ENCODE peak calls at places on chromosomes 7 and 10, in seven cellular contexts. K is breast epithelium, G is endothelial cell of umbilical vein, A is suprapubic skin, J is transverse colon, C is IMR-90, S is tibial nerve. P is an unnamed sample.

GRCh38 chr10:43371418-43371817 is at the start of gene FXYD4:
- DNase-seq in K (no peak), A (no peak), S (no peak), C (no peak), G (no peak), J (peak; percentile 74), P (no peak)

GRCh38 chr10:110460111-110460809 is 37.4 kb upstream of the DUSP5 start:
- DNase-seq in C (peak; percentile 34), J (peak; percentile 42), S (no peak), K (peak; percentile 71), A (peak; percentile 71), G (peak; percentile 55), P (no peak)

GRCh38 chr7:64551375-64552142 is 11.3 kb downstream of the ZNF680 start:
- DNase-seq in C (no peak), S (no peak), K (no peak), G (no peak), A (no peak), J (no peak), P (no peak)

GRCh38 chr10:95742529-95742884 is 13.5 kb upstream of the ENTPD1 start:
- DNase-seq in K (no peak), S (peak; percentile 16), G (peak; percentile 96), J (peak; percentile 52), C (peak; percentile 5), A (no peak), P (no peak)

GRCh38 chr7:135976312-135977019 is 693 bp downstream of the MTPN start:
- DNase-seq in C (peak; percentile 1), K (no peak), J (peak; percentile 22), G (peak; percentile 25), A (no peak), S (no peak), P (no peak)

GRCh38 chr10:45432700-45433472 is 58.9 kb downstream of the ALOX5 start:
- DNase-seq in J (no peak), K (no peak), G (no peak), C (no peak), A (peak; percentile 39), S (no peak), P (no peak)

GRCh38 chr7:2864999-2865670 is 21.0 kb upstream of the GNA12 start:
- DNase-seq in K (peak; percentile 65), C (peak; percentile 74), G (peak; percentile 66), A (peak; percentile 90), S (peak; percentile 85), J (peak; percentile 75), P (no peak)

GRCh38 chr7:82677493-82677892 is 233.9 kb upstream of the CACNA2D1 start:
- DNase-seq in A (no peak), C (peak; percentile 43), S (no peak), K (no peak), G (no peak), J (peak; percentile 11), P (no peak)

GRCh38 chr10:98391578-98391991 is 23.4 kb downstream of the PYROXD2 start:
- DNase-seq in J (no peak), S (peak; percentile 45), G (no peak), A (no peak), K (no peak), C (peak; percentile 49), P (peak; percentile 36)

GRCh38 chr10:103781329-103782061 is 73.9 kb downstream of the SH3PXD2A start:
- DNase-seq in C (peak; percentile 99), A (no peak), J (peak; percentile 67), S (no peak), K (no peak), G (peak; percentile 22), P (no peak)

GRCh38 chr7:96061844-96062243 is 260.1 kb downstream of the SLC25A13 start:
- DNase-seq in G (no peak), K (no peak), A (no peak), S (no peak), C (no peak), J (no peak), P (no peak)

GRCh38 chr7:54796150-54796549 is 37.1 kb upstream of the SEC61G start:
- DNase-seq in G (no peak), S (peak; percentile 47), K (no peak), C (peak; percentile 20), J (no peak), A (no peak), P (no peak)

GRCh38 chr10:4344544-4344994 is 481.4 kb upstream of the AKR1E2 start:
- DNase-seq in G (no peak), C (peak; percentile 100), K (peak; percentile 57), A (peak; percentile 89), S (peak; percentile 56), J (peak; percentile 24), P (peak; percentile 95)

GRCh38 chr10:102718220-102718619 is 3.8 kb downstream of the SFXN2 start:
- DNase-seq in A (no peak), C (peak; percentile 80), S (no peak), K (no peak), G (peak; percentile 29), J (no peak), P (no peak)

GRCh38 chr10:42974693-42975002 is 102.2 kb upstream of the RET start:
- DNase-seq in C (no peak), J (no peak), S (no peak), K (peak; percentile 19), G (no peak), A (peak; percentile 33), P (peak; percentile 68)

GRCh38 chr7:82481499-82482097 is 38.0 kb upstream of the CACNA2D1 start:
- DNase-seq in A (no peak), G (peak; percentile 47), J (no peak), S (no peak), C (peak; percentile 43), K (no peak), P (no peak)

DNA sequence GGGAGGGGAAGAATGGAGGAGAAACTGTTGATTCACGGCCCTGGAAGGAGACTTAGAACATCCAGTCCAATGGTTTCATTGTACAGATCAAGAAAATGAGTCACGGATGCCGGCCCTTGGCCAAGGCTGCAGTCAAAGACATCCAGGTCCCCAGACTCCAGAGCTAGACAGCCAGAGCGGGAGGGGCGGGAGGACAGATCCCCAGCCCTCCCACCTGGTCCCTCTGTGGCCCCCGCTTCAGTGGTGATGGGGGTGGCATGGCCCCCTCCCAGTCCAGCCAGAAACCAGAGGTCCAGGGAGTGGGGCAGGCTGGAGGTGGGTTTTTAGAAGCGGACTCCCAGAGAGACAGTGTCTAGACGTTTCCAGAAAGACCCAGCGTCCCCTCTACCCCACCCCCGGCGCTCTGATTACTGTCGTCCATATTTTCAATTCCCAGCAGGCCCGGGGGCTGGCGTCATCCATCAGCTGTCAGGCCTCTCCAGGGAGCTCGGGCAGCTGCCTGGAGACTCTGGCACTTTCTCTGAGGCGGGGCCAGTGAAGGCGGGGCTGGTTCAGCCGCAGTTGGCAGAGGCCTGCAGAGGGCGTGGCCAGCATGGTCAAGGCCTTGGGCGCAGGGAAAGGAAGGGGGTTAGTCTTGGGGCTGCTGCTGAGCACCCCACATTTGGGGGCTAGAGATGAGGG is 8.0 kb upstream of the HSPB1 start:
- DNase-seq in C (peak; percentile 93), A (peak; percentile 98), K (peak; percentile 96), J (peak; percentile 96), G (peak; percentile 97), S (peak; percentile 97), P (peak; percentile 96)
- H3K4me3 ChIP-seq in C (peak overlapping the region; percentile 32), A (peak overlapping the region; percentile 35), K (peak overlapping the region; percentile 54), J (peak overlapping the region; percentile 17), G (no peak overlapping the region), S (peak overlapping the region; percentile 43), P (no peak overlapping the region)

GRCh38 chr10:78035025-78035424 is 1.4 kb downstream of the RPS24 start:
- DNase-seq in A (no peak), S (no peak), C (peak; percentile 28), K (no peak), J (no peak), G (peak; percentile 40), P (no peak)

GRCh38 chr10:78033623-78034470 is at the start of gene RPS24:
- DNase-seq in K (peak; percentile 92), C (peak; percentile 98), J (peak; percentile 96), G (peak; percentile 98), A (peak; percentile 96), S (peak; percentile 96), P (peak; percentile 98)

GRCh38 chr10:78025685-78026364 is 3.5 kb downstream of the POLR3A start:
- DNase-seq in S (no peak), J (no peak), K (no peak), C (peak; percentile 79), A (no peak), G (peak; percentile 77), P (no peak)

GRCh38 chr10:78028438-78029293 is 649 bp downstream of the POLR3A start:
- DNase-seq in C (peak; percentile 57), G (peak; percentile 62), A (no peak), K (no peak), S (no peak), J (peak; percentile 20), P (no peak)

DNA sequence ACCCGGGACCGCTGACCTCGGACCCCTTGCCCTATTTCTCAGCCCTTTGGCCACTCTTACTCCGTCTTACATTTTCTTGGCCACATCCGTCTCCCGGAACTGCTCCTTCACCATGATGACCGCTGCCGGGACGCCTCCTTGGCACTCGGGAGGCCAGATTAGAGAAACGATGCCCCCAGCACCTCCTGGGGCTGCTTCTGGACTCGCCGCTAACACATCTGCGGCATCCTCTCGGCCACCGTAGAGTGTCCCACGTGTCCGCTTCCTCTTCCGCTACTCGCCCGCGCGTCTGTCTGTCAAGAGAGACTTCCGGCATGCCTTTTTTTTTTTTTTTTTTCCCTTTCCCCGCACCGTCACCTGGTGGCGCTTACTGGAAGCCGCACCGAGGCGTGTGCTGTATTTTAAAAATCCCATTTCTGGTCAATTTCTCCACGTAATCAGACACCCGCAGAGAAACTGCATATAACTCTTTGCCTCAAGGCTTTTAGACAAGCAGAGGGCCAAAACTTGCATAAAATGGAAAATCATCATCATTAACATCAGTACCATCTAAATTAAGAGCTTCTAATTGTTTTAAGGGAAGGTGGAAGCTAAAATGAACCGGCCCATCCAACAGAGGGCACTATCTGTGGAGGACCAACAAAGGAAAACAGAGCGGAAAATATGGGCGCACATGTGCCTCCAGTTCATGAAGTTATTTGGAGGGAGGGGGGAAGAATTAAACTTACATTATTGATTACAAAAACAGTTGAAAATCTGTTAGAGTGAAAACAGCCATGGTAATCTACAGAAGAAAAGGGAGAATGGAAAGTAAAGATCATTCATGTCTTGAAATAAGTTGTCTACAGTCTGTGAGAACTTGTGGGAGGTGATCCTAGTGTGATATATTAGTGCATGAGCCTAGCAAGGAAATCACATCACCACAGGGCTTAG is at the start of gene POLR3A:
- DNase-seq in C (peak; percentile 99), A (peak; percentile 97), J (peak; percentile 96), G (peak; percentile 95), K (peak; percentile 93), S (peak; percentile 96), P (peak; percentile 99)
- TF ChIP-seq POLR2A in C (no peak), A (peak; percentile 20), J (no peak), G (peak; percentile 68), K (no peak), S (peak; percentile 17), P (no peak)

DNA sequence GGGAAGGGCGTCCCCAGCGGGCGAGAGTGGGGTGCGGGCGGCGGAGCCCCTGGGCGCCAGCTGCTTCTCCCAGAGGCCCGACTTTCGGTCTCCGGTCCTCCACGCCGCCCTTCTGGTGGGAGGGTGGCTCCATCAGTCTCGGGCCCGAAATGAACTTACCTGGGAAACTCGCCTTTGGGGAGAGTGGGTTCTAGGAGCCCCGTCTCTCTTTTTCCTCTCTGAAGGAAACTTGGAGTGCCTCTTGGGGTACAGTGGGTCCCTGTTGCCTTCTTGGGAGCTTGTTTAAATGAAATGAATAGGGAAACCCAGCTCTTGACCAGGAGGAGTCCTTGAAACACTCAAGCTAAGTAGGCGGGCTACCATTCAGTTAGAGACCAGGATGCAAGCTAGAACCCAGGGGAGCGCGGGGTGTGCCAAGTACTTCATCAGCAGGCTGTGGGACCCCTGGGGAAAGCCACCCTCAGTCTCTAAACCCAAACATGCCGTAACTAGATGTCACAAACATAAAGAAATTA is 1.3 kb downstream of the SLC26A4 start:
- DNase-seq in S (no peak), G (no peak), C (no peak), J (no peak), K (no peak), A (no peak), P (no peak)
- TF ChIP-seq CTCF in S (no peak), G (no peak), C (no peak), J (no peak), K (no peak), A (no peak), P (no peak)

GRCh38 chr7:102883098-102883860 is 29.5 kb upstream of the LRRC17 start:
- DNase-seq in K (no peak), C (peak; percentile 76), G (peak; percentile 82), J (no peak), S (no peak), A (no peak), P (no peak)
- H3K4me3 ChIP-seq in K (no peak overlapping the region), C (no peak overlapping the region), G (no peak overlapping the region), J (no peak overlapping the region), S (no peak overlapping the region), A (no peak overlapping the region), P (no peak overlapping the region)